ENCODE peak calls at places on chromosomes 12 and 14, in six cellular contexts. W is HFF-Myc; A is A549; R is stimulated activated CD4-positive, alpha-beta T cell treated with anti-CD3 and anti-CD28 coated beads, Interleukin-15, amount 100 ng/mL, for 1 hour; X is WTC11; F is HT1080. M is an unnamed sample.

GRCh38 chr12:48350249-48351021 is at the start of gene ZNF641:
- DNase-seq in X (peak; percentile 77), W (peak; percentile 62), R (peak; percentile 67), F (peak; percentile 32), A (peak; percentile 25), M (peak; percentile 13)

GRCh38 chr12:8860165-8860961 is 37.9 kb downstream of the A2ML1 start:
- DNase-seq in R (no peak), A (no peak), X (peak; percentile 64), W (peak; percentile 22), F (peak; percentile 33), M (peak; percentile 12)

GRCh38 chr14:73460691-73461127 is 2.4 kb upstream of the NUMB start:
- DNase-seq in X (no peak), W (no peak), F (peak; percentile 78), A (no peak), R (no peak), M (no peak)

GRCh38 chr14:77761205-77761931 is 412 bp upstream of the SNW1 start:
- DNase-seq in F (peak; percentile 42), R (no peak), X (peak; percentile 36), W (no peak), A (peak; percentile 58), M (peak; percentile 89)

GRCh38 chr12:108305520-108305919 is 33.6 kb downstream of the CMKLR1 start:
- DNase-seq in F (peak; percentile 71), W (peak; percentile 77), A (no peak), X (no peak), R (no peak), M (no peak)

GRCh38 chr12:54601841-54602240 is 13.4 kb upstream of the PPP1R1A start:
- DNase-seq in X (no peak), F (no peak), A (no peak), W (no peak), R (no peak), M (no peak)

GRCh38 chr12:71183018-71183417 is 25.2 kb upstream of the TSPAN8 start:
- DNase-seq in A (no peak), W (no peak), X (no peak), R (no peak), F (peak; percentile 38), M (no peak)

GRCh38 chr12:14454098-14454907 is 88.8 kb downstream of the ATF7IP start:
- DNase-seq in X (peak; percentile 56), W (peak; percentile 29), R (no peak), F (peak; percentile 51), A (peak; percentile 17), M (peak; percentile 45)

GRCh38 chr12:48903982-48904411 is 21.3 kb downstream of the FKBP11 start:
- DNase-seq in A (peak; percentile 92), W (peak; percentile 72), R (peak; percentile 68), F (peak; percentile 63), X (peak; percentile 92), M (peak; percentile 42)

GRCh38 chr12:62919827-62920226 is 15.1 kb downstream of the PPM1H start:
- DNase-seq in R (no peak), W (peak; percentile 55), F (peak; percentile 77), X (no peak), A (no peak), M (no peak)

GRCh38 chr12:108611884-108612415 is 14.1 kb upstream of the TMEM119 start:
- DNase-seq in F (peak; percentile 92), R (no peak), A (peak; percentile 55), X (peak; percentile 78), W (no peak), M (no peak)

GRCh38 chr14:52325126-52325525 is 11.0 kb downstream of the PTGER2 start:
- DNase-seq in X (no peak), R (no peak), F (peak; percentile 44), A (no peak), W (no peak), M (peak; percentile 81)

GRCh38 chr12:25364529-25365339 is 114.0 kb upstream of the KRAS start:
- DNase-seq in F (no peak), X (no peak), A (no peak), W (no peak), R (peak; percentile 23), M (no peak)

GRCh38 chr14:22478670-22479069 is 110.4 kb downstream of the DAD1 start:
- DNase-seq in F (no peak), R (no peak), W (no peak), A (no peak), X (no peak), M (no peak)

GRCh38 chr12:103268831-103269514 is 226.8 kb downstream of the C12orf42 start:
- DNase-seq in F (no peak), X (no peak), R (no peak), W (no peak), A (no peak), M (no peak)

GRCh38 chr14:66099451-66099850 is 386.7 kb upstream of the CCDC196 start:
- DNase-seq in R (no peak), X (no peak), A (no peak), F (no peak), W (no peak), M (no peak)

GRCh38 chr12:39605996-39606395 is 13.6 kb downstream of the ABCD2 start:
- DNase-seq in R (no peak), W (no peak), F (peak; percentile 87), X (no peak), A (no peak), M (no peak)

GRCh38 chr14:98227727-98228111 is 1044.3 kb downstream of the BCL11B start:
- DNase-seq in F (no peak), X (no peak), R (no peak), A (no peak), W (no peak), M (no peak)

GRCh38 chr12:89960607-89961394 is 252.2 kb upstream of the ATP2B1 start:
- DNase-seq in F (peak; percentile 29), X (no peak), W (no peak), R (no peak), A (no peak), M (no peak)

GRCh38 chr12:47276253-47277070 is 196.7 kb upstream of the AMIGO2 start:
- DNase-seq in A (no peak), F (peak; percentile 84), X (no peak), W (peak; percentile 32), R (no peak), M (peak; percentile 71)

GRCh38 chr14:30267141-30267540 is 291.8 kb upstream of the G2E3 start:
- DNase-seq in F (peak; percentile 62), X (no peak), A (no peak), W (no peak), R (no peak), M (no peak)

GRCh38 chr12:34294137-34294536 is 271.8 kb downstream of the ALG10 start:
- DNase-seq in F (no peak), W (no peak), X (no peak), A (no peak), R (no peak), M (no peak)

GRCh38 chr14:30389134-30389900 is 169.6 kb upstream of the G2E3 start:
- DNase-seq in X (no peak), R (no peak), A (no peak), F (peak; percentile 18), W (no peak), M (no peak)

GRCh38 chr14:28635387-28635786 is 131.2 kb upstream of the FOXG1 start:
- DNase-seq in F (peak; percentile 52), X (no peak), A (no peak), W (peak; percentile 2), R (no peak), M (no peak)